ENCODE peak calls at places on chromosomes 5 and 9, in four cellular contexts. P is HepG2, O is SK-N-SH, M is K562. Z is an unnamed sample.

GRCh38 chr9:995776-996175 is 19.3 kb downstream of the DMRT3 start:
- DNase-seq in P (no peak), O (no peak), M (no peak), Z (no peak)

GRCh38 chr9:71249729-71250317 is 128.4 kb upstream of the TRPM3 start:
- DNase-seq in P (peak), O (peak), M (peak), Z (peak)

GRCh38 chr9:79663878-79664277 is 92.1 kb downstream of the TLE4 start:
- DNase-seq in P (no peak), O (peak), M (no peak), Z (no peak)

GRCh38 chr5:153659337-153659736 is 168.9 kb downstream of the GRIA1 start:
- DNase-seq in P (no peak), O (peak), M (no peak), Z (no peak)

GRCh38 chr9:79574716-79575242 is 3.0 kb downstream of the TLE4 start:
- DNase-seq in P (no peak), O (no peak), M (no peak), Z (no peak)

GRCh38 chr5:167030500-167031120 is 1260.8 kb upstream of the WWC1 start:
- DNase-seq in P (no peak), O (peak), M (no peak), Z (no peak)

GRCh38 chr5:34415559-34416198 is 240.4 kb upstream of the RAI14 start:
- DNase-seq in P (no peak), O (no peak), M (no peak), Z (no peak)

GRCh38 chr5:72065751-72066255 is 41.5 kb upstream of the MAP1B start:
- DNase-seq in P (no peak), O (peak), M (no peak), Z (no peak)

GRCh38 chr9:137665697-137666504 is 47.1 kb downstream of the EHMT1 start:
- DNase-seq in P (no peak), O (no peak), M (no peak), Z (no peak)

GRCh38 chr5:121688126-121688525 is 163.6 kb upstream of the FTMT start:
- DNase-seq in P (no peak), O (no peak), M (no peak), Z (no peak)

GRCh38 chr5:121693864-121694263 is 157.8 kb upstream of the FTMT start:
- DNase-seq in P (no peak), O (no peak), M (no peak), Z (no peak)

GRCh38 chr5:121691478-121691877 is 160.2 kb upstream of the FTMT start:
- DNase-seq in P (peak), O (no peak), M (peak), Z (no peak)

GRCh38 chr5:121695307-121695706 is 156.4 kb upstream of the FTMT start:
- DNase-seq in P (no peak), O (no peak), M (no peak), Z (no peak)

DNA sequence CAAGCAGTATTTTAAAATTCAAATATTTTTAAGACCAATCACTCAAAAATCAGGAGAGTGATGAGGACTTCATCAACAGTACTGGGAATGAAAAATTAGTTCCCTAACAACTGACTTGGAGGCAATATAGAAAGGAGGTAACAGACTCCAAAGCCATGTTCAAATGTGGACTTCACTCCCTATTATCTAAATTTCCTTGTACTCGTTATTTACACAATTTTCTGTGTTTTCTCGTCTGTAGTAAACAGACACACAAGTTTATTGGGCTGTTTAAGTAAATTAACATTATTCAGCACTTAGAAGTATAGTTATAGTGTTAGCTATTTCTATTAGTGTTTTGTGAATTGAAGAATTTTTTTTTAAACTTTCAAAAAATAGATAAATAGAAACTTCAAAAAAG is 159.5 kb upstream of the FTMT start:
- DNase-seq in P (no peak), O (no peak), M (no peak), Z (no peak)
- H3K4me2 ChIP-seq in P (no peak), O (no peak), M (no peak), Z (no peak)

GRCh38 chr9:87642330-87643110 is 83.4 kb upstream of the CTSL start:
- DNase-seq in P (no peak), O (no peak), M (no peak), Z (no peak)

GRCh38 chr9:87643111-87643650 is 82.7 kb upstream of the CTSL start:
- DNase-seq in P (no peak), O (no peak), M (no peak), Z (no peak)

GRCh38 chr9:87646546-87646945 is 79.4 kb upstream of the CTSL start:
- DNase-seq in P (no peak), O (no peak), M (no peak), Z (no peak)

GRCh38 chr9:87644659-87645058 is 81.3 kb upstream of the CTSL start:
- DNase-seq in P (no peak), O (no peak), M (no peak), Z (no peak)

GRCh38 chr9:87643778-87644570 is 81.9 kb upstream of the CTSL start:
- DNase-seq in P (no peak), O (no peak), M (no peak), Z (no peak)
- TF ChIP-seq ELF1 in P (no peak), O (no peak), M (no peak), Z (no peak)

DNA sequence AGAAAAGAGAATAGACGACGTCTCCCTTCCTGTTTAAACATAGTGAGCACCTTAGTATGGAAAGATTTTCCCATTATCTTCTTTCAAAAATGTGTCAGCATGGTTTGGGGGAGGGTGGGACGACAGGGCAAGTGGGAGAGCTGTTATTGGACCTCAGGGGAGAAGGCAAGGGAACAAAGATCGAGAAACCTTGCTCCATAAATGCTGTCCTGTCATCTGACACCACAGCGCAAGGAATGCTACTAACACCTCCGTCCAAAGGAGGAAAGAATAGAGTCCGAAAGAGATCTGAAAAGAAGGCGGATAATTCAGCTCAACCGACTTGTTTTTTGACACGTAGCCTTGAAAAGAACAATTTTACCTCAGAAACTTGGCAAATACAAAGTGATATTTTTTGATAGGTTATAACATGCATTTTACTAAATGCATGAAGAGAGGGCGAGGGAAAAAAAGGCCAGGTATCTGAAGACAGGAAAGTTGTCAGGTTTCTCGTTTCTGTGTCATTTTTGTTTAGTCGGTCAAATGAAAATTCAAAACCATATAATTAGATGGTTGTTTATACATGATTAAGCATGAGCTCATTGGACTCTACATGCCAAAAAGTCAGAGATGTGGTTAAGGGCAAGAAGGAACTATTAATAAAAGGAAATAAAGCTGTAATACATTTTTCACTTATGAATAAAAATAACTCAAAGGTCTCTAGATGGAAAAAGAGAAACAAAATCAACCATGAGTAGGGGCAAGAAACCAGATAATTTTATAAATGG is 155.7 kb downstream of the GLIS3 start:
- DNase-seq in P (peak), O (no peak), M (no peak), Z (no peak)
- TF ChIP-seq MAX in P (no peak), O (no peak), M (no peak), Z (no peak)

GRCh38 chr9:124718928-124719327 is 52.2 kb downstream of the NR6A1 start:
- DNase-seq in P (no peak), O (no peak), M (no peak), Z (no peak)

GRCh38 chr9:124717597-124717996 is 53.5 kb downstream of the NR6A1 start:
- DNase-seq in P (no peak), O (no peak), M (no peak), Z (no peak)

GRCh38 chr9:124721109-124721850 is 49.8 kb downstream of the NR6A1 start:
- DNase-seq in P (peak), O (no peak), M (no peak), Z (peak)

GRCh38 chr9:124723352-124723751 is 47.8 kb downstream of the NR6A1 start:
- DNase-seq in P (no peak), O (no peak), M (no peak), Z (no peak)

GRCh38 chr9:124720429-124721108 is 50.5 kb downstream of the NR6A1 start:
- DNase-seq in P (peak), O (no peak), M (no peak), Z (no peak)
- H3K4me2 ChIP-seq in P (peak), O (peak), M (no peak), Z (peak)

GRCh38 chr5:150574818-150575537 is 65.5 kb upstream of the SYNPO start:
- DNase-seq in P (no peak), O (peak), M (no peak), Z (no peak)

GRCh38 chr5:150577378-150577777 is 63.1 kb upstream of the SYNPO start:
- DNase-seq in P (no peak), O (no peak), M (no peak), Z (no peak)

GRCh38 chr5:150573867-150574817 is 66.2 kb downstream of the NDST1 start:
- DNase-seq in P (peak), O (peak), M (peak), Z (no peak)

GRCh38 chr5:150575745-150576448 is 64.6 kb upstream of the SYNPO start:
- DNase-seq in P (no peak), O (no peak), M (no peak), Z (no peak)

DNA sequence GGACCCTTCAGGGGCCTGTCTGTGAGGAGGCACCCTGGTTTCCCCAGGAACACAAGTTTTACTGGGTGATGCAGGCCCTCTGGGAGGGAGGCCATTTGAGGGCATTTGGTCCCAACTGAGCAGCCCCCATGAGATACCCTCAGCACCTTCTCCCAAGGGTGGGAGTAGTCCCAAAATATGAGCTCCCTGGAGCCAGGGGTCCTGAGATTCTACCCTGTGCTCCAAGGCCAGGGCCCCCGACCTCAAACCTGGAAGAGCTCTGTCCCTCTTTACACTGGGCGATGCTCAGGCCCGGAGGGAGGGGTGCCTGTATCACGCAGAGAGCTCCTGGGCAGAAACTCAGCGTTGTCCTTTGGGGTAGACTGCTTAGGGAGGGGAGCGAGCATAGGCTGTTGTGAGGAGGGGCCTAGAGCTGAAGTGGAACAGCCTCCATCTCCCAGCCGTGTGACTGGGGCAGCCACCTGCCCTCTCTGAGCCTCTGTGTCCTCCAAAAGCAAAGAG is 64.0 kb upstream of the SYNPO start:
- DNase-seq in P (no peak), O (no peak), M (no peak), Z (no peak)
- TF ChIP-seq ELF1 in P (no peak), O (no peak), M (no peak), Z (no peak)

DNA sequence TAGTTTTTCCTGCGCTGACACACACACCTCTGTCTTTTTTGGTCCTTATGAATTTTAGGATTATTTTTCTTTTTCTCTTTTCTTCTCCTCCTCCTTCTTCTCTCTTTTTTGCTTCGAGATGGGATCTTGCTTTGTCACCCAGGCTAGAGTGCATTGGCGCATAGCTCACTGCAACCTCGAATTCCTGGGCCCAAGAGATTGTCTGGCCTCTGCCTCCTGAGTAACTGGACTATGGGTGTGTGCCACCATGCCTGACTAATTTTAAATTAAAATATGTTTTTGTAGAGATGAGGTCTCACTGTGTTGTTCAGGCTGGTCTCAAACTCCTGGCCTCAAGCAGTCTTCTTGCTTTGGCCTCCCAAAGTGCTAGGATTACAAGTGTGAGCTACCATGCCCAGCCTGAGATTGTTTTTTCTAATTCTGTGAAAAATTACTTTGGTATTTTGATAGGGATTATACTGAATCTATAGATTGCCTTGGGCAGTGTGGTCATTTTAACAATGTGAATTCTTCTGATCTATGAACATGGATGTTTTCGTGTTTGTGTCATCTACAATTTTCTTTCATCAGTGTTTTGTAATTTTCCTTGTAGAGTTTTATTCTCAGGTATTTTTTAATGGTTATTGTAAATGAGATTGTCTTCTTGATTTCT is 7.7 kb downstream of the AHRR start:
- DNase-seq in P (no peak), O (no peak), M (no peak), Z (no peak)
- TF ChIP-seq MAX in P (no peak), O (no peak), M (no peak), Z (no peak)

GRCh38 chr9:14301582-14301981 is 12.4 kb downstream of the NFIB start:
- DNase-seq in P (no peak), O (no peak), M (no peak), Z (no peak)

GRCh38 chr9:14304242-14304641 is 9.7 kb downstream of the NFIB start:
- DNase-seq in P (no peak), O (no peak), M (no peak), Z (no peak)

GRCh38 chr9:14303526-14303925 is 10.4 kb downstream of the NFIB start:
- DNase-seq in P (no peak), O (no peak), M (no peak), Z (no peak)

GRCh38 chr9:14302405-14302804 is 11.5 kb downstream of the NFIB start:
- DNase-seq in P (peak), O (no peak), M (no peak), Z (no peak)

DNA sequence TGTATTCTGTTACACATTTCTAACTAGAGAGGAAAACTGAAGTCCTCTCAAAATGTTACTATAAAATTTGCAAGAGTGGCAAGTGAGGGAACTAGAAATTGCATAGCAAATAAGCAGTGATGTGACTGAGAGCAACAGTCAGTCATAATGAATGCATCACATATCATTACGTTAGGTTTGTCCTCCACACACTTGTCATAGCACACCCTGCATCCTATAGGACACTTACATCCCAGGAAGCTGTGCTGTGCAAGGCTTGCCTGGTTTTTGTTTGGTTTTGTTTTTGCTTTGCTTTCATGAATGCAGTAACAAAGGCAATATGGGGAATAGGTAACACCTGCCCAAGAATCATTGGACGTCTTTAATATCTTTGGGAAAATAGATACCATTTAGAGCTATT is 10.8 kb downstream of the NFIB start:
- DNase-seq in P (no peak), O (no peak), M (no peak), Z (no peak)
- H3K4me2 ChIP-seq in P (no peak), O (no peak), M (no peak), Z (no peak)

GRCh38 chr9:17437813-17438212 is 141.1 kb upstream of the SH3GL2 start:
- DNase-seq in P (no peak), O (no peak), M (no peak), Z (no peak)
- TF ChIP-seq ELF1 in P (no peak), O (no peak), M (no peak), Z (no peak)

GRCh38 chr9:34899535-34900158 is 58.4 kb upstream of the PHF24 start:
- DNase-seq in P (peak), O (peak), M (peak), Z (peak)
- TF ChIP-seq MAX in P (no peak), O (no peak), M (no peak), Z (no peak)

Z was measured in HCT116.